ENCODE peak calls at places on chromosomes 1 and 21, in seven cellular contexts. P, G, B, Y, D, N and O are unnamed samples.

GRCh38 chr1:55048453-55049270 is 9.3 kb downstream of the PCSK9 start:
- DNase-seq in P (no peak), G (no peak), B (no peak), Y (no peak), D (no peak), N (no peak), O (no peak)

GRCh38 chr21:26148071-26148470 is 22.5 kb downstream of the APP start:
- DNase-seq in P (peak; percentile 87), G (no peak), B (no peak), Y (no peak), D (no peak), N (no peak), O (peak; percentile 81)

GRCh38 chr1:248748211-248748610 is 7.3 kb downstream of the LYPD8 start:
- DNase-seq in P (no peak), G (no peak), B (no peak), Y (no peak), D (no peak), N (no peak), O (no peak)

GRCh38 chr1:6224733-6225132 is 11.0 kb downstream of the ICMT start:
- DNase-seq in P (no peak), G (no peak), B (no peak), Y (no peak), D (no peak), N (no peak), O (peak; percentile 51)

GRCh38 chr1:35640380-35641232 is 720 bp downstream of the PSMB2 start:
- DNase-seq in P (peak; percentile 16), G (no peak), B (no peak), Y (no peak), D (no peak), N (no peak), O (no peak)

GRCh38 chr1:215132156-215132555 is 49.6 kb downstream of the KCNK2 start:
- DNase-seq in P (peak; percentile 13), G (no peak), B (peak; percentile 66), Y (no peak), D (peak; percentile 32), N (no peak), O (peak; percentile 98)

GRCh38 chr1:6471969-6472368 is 6.0 kb upstream of the TNFRSF25 start:
- DNase-seq in P (no peak), G (no peak), B (no peak), Y (no peak), D (no peak), N (no peak), O (no peak)

GRCh38 chr1:101902199-101902598 is 94.5 kb downstream of the OLFM3 start:
- DNase-seq in P (no peak), G (no peak), B (no peak), Y (no peak), D (no peak), N (no peak), O (no peak)

GRCh38 chr1:98468111-98468717 is 193.3 kb upstream of the SNX7 start:
- DNase-seq in P (peak; percentile 68), G (no peak), B (peak; percentile 78), Y (no peak), D (peak; percentile 83), N (peak; percentile 2), O (peak; percentile 60)

GRCh38 chr21:33419538-33420123 is 16.4 kb downstream of the IFNGR2 start:
- DNase-seq in P (peak; percentile 67), G (no peak), B (peak; percentile 96), Y (no peak), D (peak; percentile 53), N (no peak), O (peak; percentile 29)

GRCh38 chr1:185533596-185533995 is 200.6 kb upstream of the HMCN1 start:
- DNase-seq in P (no peak), G (no peak), B (peak; percentile 6), Y (no peak), D (no peak), N (no peak), O (no peak)

GRCh38 chr1:116104667-116105066 is 6.5 kb upstream of the MAB21L3 start:
- DNase-seq in P (no peak), G (no peak), B (no peak), Y (no peak), D (no peak), N (no peak), O (no peak)

GRCh38 chr1:10171105-10171767 is 39.1 kb upstream of the KIF1B start:
- DNase-seq in P (no peak), G (no peak), B (no peak), Y (no peak), D (no peak), N (no peak), O (no peak)